ENCODE peak calls at places on chromosomes 1 and 21, in four cellular contexts. P is esophagus muscularis mucosa, H is A549, J is suprapubic skin. M is an unnamed sample.

GRCh38 chr21:45138199-45139002 is 64.0 kb downstream of the ADARB1 start:
- DNase-seq in P (no peak), J (peak), H (peak), M (peak)

GRCh38 chr1:64124751-64125445 is 78.5 kb upstream of the UBE2U start:
- DNase-seq in H (no peak), P (no peak), J (no peak), M (no peak)

GRCh38 chr1:43285269-43285986 is at the start of gene C1orf210:
- DNase-seq in H (no peak), P (no peak), J (no peak), M (no peak)

GRCh38 chr1:114094303-114094663 is 59.4 kb downstream of the SYT6 start:
- DNase-seq in P (no peak), H (no peak), J (no peak), M (no peak)

GRCh38 chr1:167450843-167451242 is 67.5 kb downstream of the CD247 start:
- DNase-seq in H (no peak), J (peak), P (no peak), M (no peak)

GRCh38 chr21:42038826-42039425 is 28.8 kb upstream of the ZBTB21 start:
- DNase-seq in H (no peak), J (no peak), P (no peak), M (no peak)

GRCh38 chr1:159408862-159409400 is 23.1 kb upstream of the OR10J4 start:
- DNase-seq in P (no peak), J (no peak), H (no peak), M (no peak)

GRCh38 chr1:36224537-36225297 is 474 bp downstream of the THRAP3 start:
- DNase-seq in J (peak), P (peak), H (peak), M (no peak)

GRCh38 chr1:207495816-207496792 is at the start of gene CR1:
- DNase-seq in P (no peak), H (no peak), J (no peak), M (peak)

GRCh38 chr1:156666862-156667609 is 10.2 kb downstream of the NES start:
- DNase-seq in H (no peak), J (no peak), P (no peak), M (no peak)

GRCh38 chr1:34057751-34058150 is 107.3 kb downstream of the CSMD2 start:
- DNase-seq in P (no peak), J (no peak), H (no peak), M (no peak)

GRCh38 chr1:8706995-8707396 is 110.4 kb downstream of the RERE start:
- DNase-seq in J (no peak), H (no peak), P (no peak), M (no peak)

GRCh38 chr1:216929870-216930582 is 206.8 kb upstream of the ESRRG start:
- DNase-seq in H (no peak), P (no peak), J (no peak), M (no peak)

GRCh38 chr1:65401612-65402011 is 18.9 kb upstream of the LEPR start:
- DNase-seq in H (no peak), J (no peak), P (no peak), M (no peak)

GRCh38 chr1:93559045-93559444 is 111.1 kb downstream of the FNBP1L start:
- DNase-seq in P (no peak), H (no peak), J (no peak), M (no peak)

GRCh38 chr1:27499142-27499541 is 9.2 kb upstream of the WASF2 start:
- DNase-seq in H (no peak), J (peak), P (no peak), M (no peak)

GRCh38 chr1:57549280-57549679 is 125.4 kb upstream of the DAB1 start:
- DNase-seq in H (no peak), J (no peak), P (no peak), M (no peak)

GRCh38 chr1:105100102-105100501 is 1350.4 kb downstream of the AMY1C start:
- DNase-seq in P (no peak), H (no peak), J (no peak), M (no peak)

GRCh38 chr1:151606384-151606783 is 5.5 kb upstream of the SNX27 start:
- DNase-seq in H (no peak), J (no peak), P (no peak), M (no peak)

GRCh38 chr1:55249646-55250398 is 34.7 kb upstream of the USP24 start:
- DNase-seq in J (no peak), H (no peak), P (no peak), M (no peak)

GRCh38 chr1:197989058-197989457 is 71.9 kb downstream of the LHX9 start:
- DNase-seq in P (no peak), J (no peak), H (no peak), M (no peak)

GRCh38 chr1:223364685-223365382 is 858 bp upstream of the SUSD4 start:
- DNase-seq in J (no peak), H (no peak), P (no peak), M (no peak)

GRCh38 chr1:114428083-114428754 is 82.8 kb downstream of the TRIM33 start:
- DNase-seq in J (no peak), P (no peak), H (no peak), M (no peak)

GRCh38 chr1:19073311-19074186 is 117.1 kb upstream of the IFFO2 start:
- DNase-seq in P (no peak), H (no peak), J (no peak), M (no peak)

GRCh38 chr1:48017716-48018115 is 20.5 kb upstream of the TRABD2B start:
- DNase-seq in P (no peak), H (no peak), J (no peak), M (no peak)

GRCh38 chr1:63547621-63548294 is 24.4 kb downstream of the EFCAB7 start:
- DNase-seq in H (no peak), J (no peak), P (no peak), M (no peak)

GRCh38 chr1:97674517-97674916 is 246.3 kb downstream of the DPYD start:
- DNase-seq in J (no peak), P (no peak), H (no peak), M (no peak)
- H3K27ac ChIP-seq in J (no peak), P (no peak), H (no peak), M (no peak)

GRCh38 chr1:172678990-172679772 is 20.3 kb downstream of the FASLG start:
- DNase-seq in J (no peak), H (no peak), P (no peak), M (no peak)
- TF ChIP-seq POLR2A in J (no peak), H (no peak), P (no peak), M (no peak)

GRCh38 chr1:73868824-73869223 is 329.2 kb downstream of the LRRIQ3 start:
- DNase-seq in J (no peak), P (no peak), H (no peak), M (no peak)
- TF ChIP-seq EP300 in J (no peak), P (no peak), H (no peak), M (no peak)

GRCh38 chr1:12180903-12181302 is 14.1 kb downstream of the TNFRSF1B start:
- DNase-seq in J (no peak), P (no peak), H (no peak), M (no peak)

GRCh38 chr1:12181568-12181967 is 14.8 kb downstream of the TNFRSF1B start:
- DNase-seq in H (no peak), J (no peak), P (no peak), M (no peak)

GRCh38 chr1:12183095-12183794 is 16.5 kb downstream of the TNFRSF1B start:
- DNase-seq in P (no peak), J (no peak), H (no peak), M (no peak)

GRCh38 chr1:12184008-12184681 is 17.4 kb downstream of the TNFRSF1B start:
- DNase-seq in J (peak), H (no peak), P (peak), M (peak)

GRCh38 chr1:12182410-12182946 is 15.7 kb downstream of the TNFRSF1B start:
- DNase-seq in J (no peak), P (no peak), H (no peak), M (no peak)
- H3K27ac ChIP-seq in J (peak), P (peak), H (no peak), M (no peak)

GRCh38 chr1:246002725-246003441 is 504.2 kb downstream of the SMYD3 start:
- DNase-seq in H (peak), P (peak), J (peak), M (peak)
- TF ChIP-seq POLR2A in H (no peak), P (no peak), J (no peak), M (no peak)

GRCh38 chr1:200478945-200479558 is 69.2 kb upstream of the ZNF281 start:
- DNase-seq in P (no peak), J (no peak), H (no peak), M (no peak)

GRCh38 chr1:200474633-200475032 is 64.8 kb upstream of the ZNF281 start:
- DNase-seq in P (no peak), H (no peak), J (no peak), M (no peak)

GRCh38 chr1:200478239-200478623 is 68.4 kb upstream of the ZNF281 start:
- DNase-seq in H (no peak), J (no peak), P (no peak), M (no peak)

GRCh38 chr1:200471739-200472138 is 61.9 kb upstream of the ZNF281 start:
- DNase-seq in J (no peak), P (no peak), H (no peak), M (no peak)

DNA sequence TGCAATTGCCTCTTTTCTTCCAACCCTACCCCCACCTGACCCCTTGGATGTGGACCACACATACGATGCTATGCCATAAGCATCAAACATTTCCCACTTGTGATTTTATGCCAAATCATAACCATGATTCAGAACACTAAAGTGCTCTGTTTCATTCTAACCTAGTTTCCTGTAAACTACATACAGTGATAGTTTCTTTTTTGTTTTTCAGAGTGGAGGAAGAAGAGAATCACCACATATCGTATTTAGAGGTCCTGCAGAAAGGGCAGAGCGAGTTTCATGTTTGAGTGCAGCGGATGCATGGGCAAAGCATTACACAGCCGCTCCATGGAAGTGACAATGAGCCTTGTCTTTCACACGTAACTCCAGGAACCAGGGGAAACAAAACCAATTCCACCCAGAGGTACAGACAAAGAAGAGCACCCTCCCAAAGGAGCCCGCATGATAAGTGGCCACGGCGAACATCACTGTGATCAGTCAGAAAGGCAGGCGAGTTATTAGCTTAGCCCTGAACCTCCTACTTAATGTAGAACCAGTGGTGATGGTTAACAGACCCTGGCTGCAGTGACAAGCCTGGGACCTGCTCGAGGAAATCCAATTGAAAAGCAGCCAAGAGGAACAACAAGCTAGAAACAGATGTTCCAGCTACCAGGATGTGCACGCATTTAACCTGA is 64.0 kb upstream of the ZNF281 start:
- DNase-seq in H (no peak), P (no peak), J (no peak), M (no peak)
- TF ChIP-seq EP300 in H (no peak), P (no peak), J (no peak), M (no peak)

GRCh38 chr1:17607644-17608581 is 68.4 kb downstream of the ARHGEF10L start:
- DNase-seq in P (no peak), J (no peak), H (no peak), M (no peak)

GRCh38 chr1:17609529-17609928 is 70.0 kb downstream of the ARHGEF10L start:
- DNase-seq in P (no peak), H (no peak), J (no peak), M (no peak)

GRCh38 chr1:17610085-17610484 is 70.6 kb downstream of the ARHGEF10L start:
- DNase-seq in H (no peak), P (no peak), J (no peak), M (no peak)

GRCh38 chr1:17605582-17606344 is 66.3 kb downstream of the ARHGEF10L start:
- DNase-seq in H (no peak), P (no peak), J (no peak), M (peak)

DNA sequence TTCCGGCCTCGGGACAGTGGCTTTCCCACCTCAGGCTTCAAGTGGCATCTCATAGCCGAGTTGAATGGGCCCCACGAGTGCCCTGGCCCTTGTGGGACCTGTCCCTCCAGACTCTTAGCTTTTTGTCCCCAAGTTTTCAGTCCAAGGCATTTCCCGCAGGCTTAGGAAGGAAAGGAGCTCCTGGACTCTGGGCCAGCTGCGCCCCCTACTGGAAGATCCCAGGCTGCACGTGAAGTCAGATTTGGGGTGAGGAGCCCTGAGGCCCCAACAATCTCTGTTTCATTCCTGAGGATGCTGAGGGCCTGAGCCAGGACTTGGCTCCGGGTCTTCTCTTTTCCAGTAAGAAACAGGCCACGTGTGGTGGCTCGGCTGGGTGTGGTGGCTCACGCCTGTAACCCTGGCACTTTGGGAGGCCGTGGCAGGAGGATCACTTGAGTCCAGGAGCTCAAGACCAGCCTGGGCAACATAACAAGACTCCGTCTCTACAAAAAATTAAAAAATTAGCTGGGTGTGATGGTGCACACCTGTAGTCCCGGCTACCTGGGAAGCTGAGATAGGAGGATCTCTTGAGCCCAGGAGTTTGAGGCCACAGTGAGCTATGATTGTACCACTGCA is 67.4 kb downstream of the ARHGEF10L start:
- DNase-seq in J (no peak), H (peak), P (no peak), M (peak)
- H3K27ac ChIP-seq in J (no peak), H (no peak), P (peak), M (no peak)

GRCh38 chr1:155084722-155085503 is 6.3 kb downstream of the EFNA3 start:
- DNase-seq in J (peak), H (peak), P (peak), M (peak)
- TF ChIP-seq POLR2A in J (no peak), H (peak), P (no peak), M (peak)